ENCODE peak calls at places on chromosome 2, in four cellular contexts. U is HTR-8/SVneo, G is T-helper 2 cell, T is uterus. P is an unnamed sample.

GRCh38 chr2:72325592-72326422 is 178.1 kb upstream of the CYP26B1 start:
- DNase-seq in U (peak; percentile 10), T (no peak), G (no peak), P (no peak)

GRCh38 chr2:73202156-73203054 is at the start of gene NOTO:
- DNase-seq in U (no peak), G (no peak), T (no peak), P (no peak)

GRCh38 chr2:177106212-177106611 is 106.4 kb upstream of the HNRNPA3 start:
- DNase-seq in G (no peak), U (peak; percentile 8), T (no peak), P (no peak)

GRCh38 chr2:42905341-42906114 is 113.1 kb upstream of the HAAO start:
- DNase-seq in T (peak; percentile 66), G (no peak), U (no peak), P (no peak)

GRCh38 chr2:46497726-46498125 is 18.4 kb downstream of the TMEM247 start:
- DNase-seq in U (no peak), T (no peak), G (no peak), P (no peak)

GRCh38 chr2:85503611-85504433 is 35.1 kb upstream of the MAT2A start:
- DNase-seq in G (no peak), U (no peak), T (no peak), P (no peak)

GRCh38 chr2:231306791-231307440 is 88.6 kb upstream of the B3GNT7 start:
- DNase-seq in G (no peak), U (no peak), T (no peak), P (no peak)

GRCh38 chr2:23745726-23746105 is 181.2 kb downstream of the ATAD2B start:
- DNase-seq in G (no peak), U (no peak), T (peak; percentile 26), P (no peak)

GRCh38 chr2:237581751-237582746 is 8.5 kb downstream of the RAB17 start:
- DNase-seq in U (peak; percentile 46), G (no peak), T (peak; percentile 81), P (no peak)

GRCh38 chr2:19838616-19839015 is 63.2 kb downstream of the TTC32 start:
- DNase-seq in G (no peak), T (no peak), U (no peak), P (no peak)

GRCh38 chr2:120736955-120737801 is 1.5 kb downstream of the GLI2 start:
- DNase-seq in U (peak; percentile 76), T (peak; percentile 72), G (no peak), P (no peak)

GRCh38 chr2:65128297-65129190 is 1.4 kb downstream of the RAB1A start:
- DNase-seq in T (no peak), G (no peak), U (no peak), P (no peak)

GRCh38 chr2:3487931-3488554 is 31.3 kb downstream of the ADI1 start:
- DNase-seq in U (no peak), T (no peak), G (no peak), P (no peak)

GRCh38 chr2:101124684-101125366 is 26.4 kb downstream of the TBC1D8 start:
- DNase-seq in T (peak; percentile 73), U (peak; percentile 81), G (no peak), P (no peak)

GRCh38 chr2:172462393-172463381 is 35.3 kb downstream of the ITGA6 start:
- DNase-seq in U (no peak), G (no peak), T (no peak), P (no peak)

GRCh38 chr2:109457811-109458210 is 156.0 kb downstream of the SEPTIN10 start:
- DNase-seq in U (no peak), T (no peak), G (no peak), P (no peak)

GRCh38 chr2:29114841-29115609 is at the start of gene CLIP4:
- DNase-seq in U (peak; percentile 51), T (peak; percentile 71), G (peak; percentile 61), P (no peak)

GRCh38 chr2:199602271-199602895 is 144.6 kb upstream of the SATB2 start:
- DNase-seq in G (no peak), T (no peak), U (peak; percentile 21), P (no peak)

GRCh38 chr2:4354678-4355077 is 651.3 kb downstream of the DCDC2C start:
- DNase-seq in G (no peak), U (no peak), T (no peak), P (no peak)

GRCh38 chr2:29450823-29451222 is 335.6 kb downstream of the CLIP4 start:
- DNase-seq in T (no peak), G (no peak), U (no peak), P (no peak)

GRCh38 chr2:16851131-16851530 is 185.5 kb upstream of the CYRIA start:
- DNase-seq in U (no peak), T (no peak), G (no peak), P (no peak)

GRCh38 chr2:33104052-33104623 is 157.4 kb downstream of the LTBP1 start:
- DNase-seq in U (no peak), G (no peak), T (no peak), P (no peak)

GRCh38 chr2:15212249-15212648 is 348.9 kb downstream of the NBAS start:
- DNase-seq in G (no peak), T (no peak), U (no peak), P (no peak)

GRCh38 chr2:189548686-189549439 is 31.7 kb downstream of the SLC40A1 start:
- DNase-seq in G (no peak), T (no peak), U (no peak), P (no peak)

P was measured in NCI-H1930.